ENCODE peak calls at places on chromosomes 12 and 14, in four cellular contexts. E is PC-3, R is psoas muscle, Q is mucosa of descending colon. Y is an unnamed sample.

GRCh38 chr12:86138770-86139169 is 117.4 kb downstream of the MGAT4C start:
- DNase-seq in R (no peak), Q (no peak), E (no peak), Y (no peak)

GRCh38 chr14:24436355-24437019 is 6.1 kb downstream of the SDR39U1 start:
- DNase-seq in Q (peak), E (peak), R (no peak), Y (peak)

GRCh38 chr12:98146043-98146442 is 369.3 kb upstream of the TMPO start:
- DNase-seq in R (no peak), E (no peak), Q (no peak), Y (no peak)

GRCh38 chr12:72277415-72277814 is 5.2 kb downstream of the TRHDE start:
- DNase-seq in R (no peak), Q (no peak), E (peak), Y (no peak)

GRCh38 chr12:89019439-89020120 is 332.7 kb downstream of the DUSP6 start:
- DNase-seq in R (peak), Q (peak), E (peak), Y (peak)

GRCh38 chr12:50733720-50734119 is 30.2 kb upstream of the ATF1 start:
- DNase-seq in E (no peak), Q (no peak), R (no peak), Y (no peak)

GRCh38 chr14:56059054-56059453 is 59.2 kb upstream of the PELI2 start:
- DNase-seq in R (no peak), Q (no peak), E (no peak), Y (no peak)

GRCh38 chr12:6460751-6461371 is 9.0 kb downstream of the TAPBPL start:
- DNase-seq in R (no peak), E (no peak), Q (no peak), Y (no peak)

GRCh38 chr14:69181491-69181890 is 9.8 kb upstream of the EXD2 start:
- DNase-seq in R (no peak), Q (no peak), E (no peak), Y (no peak)

GRCh38 chr12:96219700-96220206 is 25.6 kb downstream of the ELK3 start:
- DNase-seq in E (peak), Q (no peak), R (no peak), Y (no peak)

GRCh38 chr14:105488781-105489606 is 2.1 kb upstream of the TEDC1 start:
- DNase-seq in R (peak), Q (peak), E (no peak), Y (no peak)

GRCh38 chr14:73428354-73428824 is 30.0 kb downstream of the NUMB start:
- DNase-seq in Q (peak), R (no peak), E (no peak), Y (no peak)

GRCh38 chr14:56487090-56487667 is 92.4 kb upstream of the TMEM260 start:
- DNase-seq in E (peak), Q (no peak), R (no peak), Y (no peak)

GRCh38 chr12:124232654-124232987 is 62.3 kb upstream of the RFLNA start:
- DNase-seq in Q (no peak), R (no peak), E (no peak), Y (no peak)

GRCh38 chr12:130214686-130215370 is 52.6 kb downstream of the FZD10 start:
- DNase-seq in Q (no peak), R (no peak), E (no peak), Y (no peak)
- TF ChIP-seq CTCF in Q (no peak), R (no peak), E (no peak), Y (no peak)

GRCh38 chr14:67332468-67332867 is 27.1 kb downstream of the ATP6V1D start:
- DNase-seq in Q (no peak), R (no peak), E (peak), Y (no peak)

GRCh38 chr14:67335781-67336180 is 23.8 kb downstream of the ATP6V1D start:
- DNase-seq in Q (no peak), R (no peak), E (peak), Y (no peak)

DNA sequence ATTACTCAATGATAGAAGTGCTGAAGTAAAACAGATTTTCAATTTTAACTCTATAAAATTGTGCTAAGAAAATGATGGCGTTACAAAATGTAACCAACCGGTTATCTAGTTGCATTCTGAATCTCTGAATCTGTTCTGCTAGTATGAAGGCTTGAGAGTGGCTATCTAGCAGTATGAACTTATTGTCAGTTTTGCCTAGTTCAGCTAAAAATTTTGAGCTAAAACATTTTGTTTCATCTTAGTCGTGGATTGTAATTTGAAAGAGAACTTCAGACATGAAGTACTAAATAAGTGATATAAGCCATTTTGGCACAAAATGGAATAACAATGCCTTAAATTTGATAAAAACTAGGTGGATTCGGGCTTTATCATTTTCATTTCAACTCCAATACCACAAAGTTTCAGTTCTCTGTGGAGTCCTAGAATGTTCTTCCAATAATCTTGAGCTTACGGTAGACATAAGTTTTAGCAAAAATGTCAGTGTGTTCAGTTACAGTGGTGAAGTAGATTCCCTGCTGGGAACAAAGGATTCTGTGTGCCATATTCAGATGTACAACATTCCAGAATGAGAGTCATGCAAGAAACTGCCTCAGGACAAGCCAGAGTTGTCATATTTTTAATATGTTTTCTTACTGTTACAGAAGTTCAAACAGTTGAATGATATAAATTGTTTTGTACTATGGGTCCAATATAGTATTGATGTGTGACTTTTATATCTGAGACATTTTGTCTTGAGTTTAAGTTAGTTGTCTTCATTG is 28.1 kb downstream of the ATP6V1D start:
- DNase-seq in E (peak), Q (no peak), R (no peak), Y (no peak)
- TF ChIP-seq CTCF in E (no peak), Q (no peak), R (no peak), Y (no peak)

GRCh38 chr14:34111505-34111904 is 160.6 kb upstream of the EGLN3 start:
- DNase-seq in R (no peak), Q (no peak), E (no peak), Y (no peak)

GRCh38 chr14:34113991-34114390 is 163.1 kb upstream of the EGLN3 start:
- DNase-seq in E (no peak), Q (no peak), R (no peak), Y (no peak)

GRCh38 chr14:34113051-34113511 is 162.2 kb upstream of the EGLN3 start:
- DNase-seq in R (no peak), E (peak), Q (no peak), Y (no peak)

GRCh38 chr14:34110531-34110930 is 159.7 kb upstream of the EGLN3 start:
- DNase-seq in Q (no peak), R (no peak), E (no peak), Y (no peak)

DNA sequence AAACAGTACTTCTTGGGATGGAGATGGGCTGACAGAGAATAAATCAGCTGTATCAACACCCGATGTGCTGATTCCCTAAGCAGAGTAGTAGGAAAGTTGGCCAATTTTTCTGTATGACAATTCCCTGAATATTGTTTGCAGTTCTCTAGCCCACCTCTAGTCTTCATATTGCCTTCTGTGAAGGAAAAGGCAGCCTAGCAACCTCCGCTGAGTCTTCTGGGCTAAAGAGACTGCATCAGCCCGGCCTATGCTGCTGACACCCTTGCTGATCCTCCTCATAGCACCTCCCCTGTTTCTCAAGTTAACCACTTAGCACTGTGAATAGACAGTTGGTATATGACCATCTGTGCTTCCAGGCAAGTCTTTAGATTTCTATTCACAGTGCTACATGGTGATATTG is 161.1 kb upstream of the EGLN3 start:
- DNase-seq in Q (no peak), R (no peak), E (no peak), Y (no peak)
- TF ChIP-seq CTCF in Q (no peak), R (no peak), E (no peak), Y (no peak)

GRCh38 chr14:64705406-64706118 is 1.3 kb downstream of the PLEKHG3 start:
- DNase-seq in Q (no peak), E (no peak), R (peak), Y (no peak)
- TF ChIP-seq CTCF in Q (no peak), E (no peak), R (no peak), Y (no peak)

DNA sequence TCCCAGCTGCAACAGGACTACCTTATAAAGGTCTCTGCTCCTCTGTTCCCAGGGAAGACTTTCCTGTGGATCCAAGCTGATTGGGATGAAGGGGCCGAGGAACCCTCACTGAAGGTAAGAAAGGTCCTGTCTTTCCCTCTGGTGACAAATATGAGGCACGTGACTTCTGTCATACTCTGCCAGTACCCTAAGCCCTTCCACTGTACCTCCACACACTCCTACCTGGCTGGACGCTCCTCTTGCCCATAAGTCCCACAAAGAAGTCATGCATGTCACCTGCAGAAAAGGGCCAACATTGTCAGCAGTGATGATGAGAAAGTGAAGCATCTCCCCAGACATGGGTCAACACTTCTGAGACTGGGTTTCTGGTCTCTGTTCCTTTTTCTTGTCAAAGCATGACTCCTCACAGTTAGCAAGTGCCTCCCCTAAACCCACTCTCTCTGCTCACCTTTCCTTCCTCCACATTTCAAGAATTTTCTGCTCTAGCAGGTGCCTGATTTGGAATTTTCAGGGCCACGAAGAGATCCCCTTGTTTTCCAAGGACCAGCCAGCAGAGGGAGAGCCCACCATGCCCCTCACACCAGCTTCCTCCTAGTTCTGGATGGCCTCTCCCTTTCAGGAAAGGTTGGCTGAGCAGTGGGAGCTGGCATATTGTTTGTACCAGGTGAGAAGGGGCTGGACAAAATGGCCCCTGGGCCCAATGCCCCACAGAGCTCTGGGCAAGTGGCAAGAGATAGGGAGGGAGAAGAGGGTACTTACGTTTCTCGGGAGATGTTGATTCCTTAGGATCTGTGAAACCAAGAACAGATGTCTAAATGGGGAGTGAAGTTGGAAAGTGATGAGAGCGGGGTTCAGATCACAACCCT is 3.5 kb downstream of the TAC3 start:
- DNase-seq in R (no peak), E (no peak), Q (no peak), Y (peak)
- TF ChIP-seq CTCF in R (no peak), E (no peak), Q (no peak), Y (no peak)

DNA sequence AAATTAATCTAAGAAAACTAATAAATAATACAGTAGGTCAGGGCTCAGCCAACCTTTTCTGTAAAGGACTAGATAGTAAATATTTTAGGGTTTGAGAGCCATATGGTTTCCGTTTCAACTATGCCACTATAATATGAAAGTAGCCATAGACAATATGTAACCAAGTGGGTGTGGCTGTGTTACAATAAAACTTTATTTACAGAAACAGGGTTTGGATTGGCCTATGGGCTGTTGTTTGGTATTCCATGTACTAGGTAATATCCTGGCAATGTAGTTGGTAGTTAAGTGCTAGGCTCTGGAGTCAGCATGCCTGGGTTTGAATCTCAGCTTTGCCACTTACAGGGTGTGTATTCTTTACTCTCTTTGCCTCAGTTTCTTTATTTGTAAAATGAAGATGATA is 156.5 kb upstream of the RPH3A start:
- DNase-seq in E (no peak), R (no peak), Q (no peak), Y (no peak)
- TF ChIP-seq CTCF in E (no peak), R (no peak), Q (no peak), Y (no peak)

DNA sequence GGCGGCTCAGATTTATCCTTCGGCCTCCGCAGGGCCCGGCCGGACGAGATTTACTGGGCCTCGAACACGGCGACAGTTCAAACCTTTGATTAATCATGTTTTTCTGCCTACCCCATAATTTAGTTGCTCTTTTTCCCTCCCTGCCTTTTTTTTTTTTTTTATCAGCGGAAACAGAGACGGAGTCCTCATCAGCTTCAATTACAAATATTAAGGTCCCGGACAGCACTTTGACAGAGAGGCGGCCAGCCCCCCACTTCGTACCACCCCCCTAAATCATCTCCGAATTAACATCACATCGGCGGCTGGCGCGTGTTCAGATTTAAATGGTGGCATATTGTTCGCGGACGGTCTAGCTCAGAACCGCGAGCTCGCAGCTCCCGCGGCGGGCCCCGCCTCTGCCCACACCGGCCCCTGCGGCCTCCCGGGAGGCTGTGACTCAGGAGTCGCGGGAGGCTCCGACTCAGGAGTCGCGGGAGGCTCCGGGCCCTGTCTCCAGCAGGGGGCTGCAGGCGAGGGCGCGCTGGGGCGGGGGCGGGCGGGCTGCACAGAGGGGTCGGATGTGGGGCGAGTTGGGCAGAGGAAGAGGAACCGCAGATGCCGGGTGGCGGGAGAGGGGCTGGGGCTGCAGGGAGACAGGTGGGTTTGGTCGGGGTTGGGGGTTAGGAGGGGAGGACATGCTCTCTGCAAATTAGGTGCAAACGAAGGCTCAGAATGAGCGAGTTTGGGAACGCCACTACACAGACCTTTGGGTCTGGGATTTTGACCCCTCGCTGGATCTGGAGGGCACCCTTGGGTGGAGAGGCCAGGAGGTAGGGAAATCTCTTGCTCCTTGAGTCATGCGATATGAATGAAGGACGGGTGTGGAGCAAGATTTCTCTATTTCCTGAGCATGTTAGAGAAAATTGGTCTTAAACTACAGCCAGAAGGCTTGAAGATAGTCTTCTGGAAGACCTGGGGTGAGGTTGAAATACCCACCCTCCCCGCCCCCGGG is 19.6 kb upstream of the ATP5MC2 start:
- DNase-seq in Q (peak), R (peak), E (peak), Y (peak)
- TF ChIP-seq CTCF in Q (no peak), R (no peak), E (no peak), Y (no peak)

GRCh38 chr14:80867798-80868197 is 73.7 kb downstream of the CEP128 start:
- DNase-seq in Q (no peak), R (no peak), E (no peak), Y (no peak)

GRCh38 chr14:80865565-80865964 is 76.0 kb downstream of the CEP128 start:
- DNase-seq in E (no peak), R (no peak), Q (no peak), Y (no peak)

GRCh38 chr14:80867091-80867490 is 74.4 kb downstream of the CEP128 start:
- DNase-seq in E (peak), Q (no peak), R (no peak), Y (no peak)

DNA sequence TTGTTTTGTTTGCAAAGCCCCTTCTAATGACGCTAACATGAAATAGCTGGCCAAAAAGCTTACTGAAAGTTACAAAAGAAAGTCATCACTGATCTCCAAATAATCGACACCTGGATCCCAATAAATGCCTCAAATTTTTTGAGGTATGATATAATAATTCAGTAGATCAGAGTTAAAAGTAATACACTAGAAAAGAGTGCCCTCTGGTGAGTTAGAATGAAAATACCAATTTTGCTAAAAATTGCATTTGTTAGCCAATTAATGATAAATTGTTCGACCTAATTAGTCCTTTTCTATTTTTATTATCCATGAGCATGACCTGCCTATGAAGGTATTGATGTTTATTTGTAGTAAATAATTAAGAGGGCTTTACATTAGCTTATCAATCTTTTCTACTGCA is 78.6 kb downstream of the CEP128 start:
- DNase-seq in E (peak), R (no peak), Q (no peak), Y (no peak)
- TF ChIP-seq CTCF in E (peak), R (no peak), Q (no peak), Y (no peak)